ENCODE peak calls at places on chromosome 1, in six cellular contexts. V, R, X, D, F and G are unnamed samples.

GRCh38 chr1:115491303-115492018 is 150.3 kb upstream of the VANGL1 start:
- DNase-seq in V (no peak), D (no peak), X (no peak), F (no peak), R (no peak), G (no peak)

GRCh38 chr1:235275836-235276235 is 52.1 kb downstream of the ARID4B start:
- DNase-seq in X (no peak), R (no peak), D (no peak), V (no peak), F (no peak), G (no peak)

GRCh38 chr1:65626003-65626402 is 166.7 kb upstream of the PDE4B start:
- DNase-seq in V (no peak), F (no peak), X (no peak), R (no peak), D (no peak), G (no peak)

GRCh38 chr1:30823969-30824735 is 66.6 kb upstream of the LAPTM5 start:
- DNase-seq in F (peak), D (peak), X (peak), V (peak), R (peak), G (peak)

GRCh38 chr1:115670476-115671175 is 28.9 kb downstream of the VANGL1 start:
- DNase-seq in V (no peak), D (peak), F (peak), X (no peak), R (peak), G (no peak)

GRCh38 chr1:180975551-180975950 is 47.1 kb downstream of the STX6 start:
- DNase-seq in V (no peak), F (no peak), D (no peak), R (no peak), X (no peak), G (no peak)

GRCh38 chr1:221714227-221715116 is 27.4 kb downstream of the DUSP10 start:
- DNase-seq in F (no peak), D (no peak), X (no peak), V (no peak), R (no peak), G (no peak)

GRCh38 chr1:232999960-233000625 is 49.7 kb downstream of the NTPCR start:
- DNase-seq in D (no peak), R (no peak), V (no peak), X (no peak), F (no peak), G (no peak)

GRCh38 chr1:223756002-223756775 is 43.9 kb downstream of the CAPN2 start:
- DNase-seq in D (no peak), R (no peak), X (no peak), V (no peak), F (no peak), G (no peak)

GRCh38 chr1:89810302-89810701 is 10.5 kb upstream of the LRRC8D start:
- DNase-seq in D (no peak), X (no peak), F (no peak), V (no peak), R (no peak), G (no peak)

GRCh38 chr1:94980049-94980908 is 53.4 kb upstream of the CNN3 start:
- DNase-seq in R (no peak), F (peak), X (no peak), D (peak), V (no peak), G (peak)

GRCh38 chr1:207036865-207037264 is 4.3 kb upstream of the C1orf116 start:
- DNase-seq in F (no peak), D (no peak), R (no peak), V (no peak), X (no peak), G (no peak)

GRCh38 chr1:9593492-9594465 is 5.1 kb downstream of the TMEM201 start:
- DNase-seq in V (peak), D (peak), F (peak), R (peak), X (peak), G (peak)

GRCh38 chr1:180218806-180219765 is 11.0 kb upstream of the LHX4 start:
- DNase-seq in D (no peak), F (no peak), X (no peak), V (no peak), R (no peak), G (no peak)

GRCh38 chr1:152479792-152480595 is 30.6 kb upstream of the LCE5A start:
- DNase-seq in D (peak), V (no peak), X (peak), R (peak), F (no peak), G (no peak)

GRCh38 chr1:247357062-247357780 is 25.6 kb upstream of the ZNF496 start:
- DNase-seq in D (peak), V (no peak), X (no peak), R (no peak), F (peak), G (peak)

GRCh38 chr1:185453496-185454192 is 136.6 kb upstream of the IVNS1ABP start:
- DNase-seq in D (peak), F (peak), V (no peak), X (no peak), R (no peak), G (peak)

GRCh38 chr1:209486861-209487260 is 96.7 kb upstream of the CAMK1G start:
- DNase-seq in F (peak), D (peak), V (no peak), R (no peak), X (no peak), G (peak)